ENCODE peak calls at places on chromosomes 12 and 14, in nine cellular contexts. R, N, Q, F, I, V, A, J and L are unnamed samples.

GRCh38 chr14:105864651-105865265 is 338.4 kb downstream of the TMEM121 start:
- DNase-seq in R (no peak), N (no peak), Q (peak; percentile 61), F (no peak), I (peak; percentile 48), V (no peak), A (no peak), J (no peak), L (no peak)

GRCh38 chr14:32258574-32258973 is 55.5 kb upstream of the RNU6-8 start:
- DNase-seq in R (no peak), N (no peak), Q (no peak), F (no peak), I (no peak), V (no peak), A (no peak), J (no peak), L (no peak)

GRCh38 chr12:46124132-46124847 is 133.9 kb upstream of the SCAF11 start:
- DNase-seq in R (peak; percentile 7), N (no peak), Q (peak; percentile 36), F (no peak), I (no peak), V (no peak), A (no peak), J (no peak), L (no peak)

GRCh38 chr12:108734200-108734906 is 3.0 kb upstream of the CORO1C start:
- DNase-seq in R (peak; percentile 97), N (no peak), Q (peak; percentile 95), F (no peak), I (no peak), V (peak; percentile 10), A (no peak), J (peak; percentile 73), L (peak; percentile 75)

GRCh38 chr12:14768823-14769405 is 34.4 kb downstream of the WBP11 start:
- DNase-seq in R (peak; percentile 44), N (no peak), Q (no peak), F (no peak), I (no peak), V (peak; percentile 7), A (no peak), J (no peak), L (no peak)

GRCh38 chr12:49296034-49296835 is 1.3 kb downstream of the PRPH start:
- DNase-seq in R (no peak), N (peak; percentile 46), Q (peak; percentile 90), F (no peak), I (peak; percentile 76), V (no peak), A (peak; percentile 37), J (no peak), L (peak; percentile 70)

GRCh38 chr14:37369446-37369845 is 171.7 kb downstream of the MIPOL1 start:
- DNase-seq in R (no peak), N (no peak), Q (no peak), F (no peak), I (no peak), V (no peak), A (no peak), J (no peak), L (no peak)

GRCh38 chr12:91551927-91552326 is 369.3 kb upstream of the DCN start:
- DNase-seq in R (no peak), N (no peak), Q (no peak), F (peak; percentile 8), I (no peak), V (no peak), A (no peak), J (no peak), L (no peak)

GRCh38 chr14:32244404-32244803 is 41.3 kb upstream of the RNU6-8 start:
- DNase-seq in R (no peak), N (no peak), Q (no peak), F (no peak), I (no peak), V (no peak), A (no peak), J (no peak), L (no peak)

GRCh38 chr14:101176535-101177205 is 273.1 kb upstream of the RTL1 start:
- DNase-seq in R (no peak), N (no peak), Q (peak; percentile 80), F (no peak), I (no peak), V (no peak), A (no peak), J (no peak), L (no peak)

GRCh38 chr14:99891900-99892299 is 98.7 kb downstream of the EML1 start:
- DNase-seq in R (peak; percentile 42), N (no peak), Q (no peak), F (no peak), I (no peak), V (no peak), A (no peak), J (no peak), L (no peak)

DNA sequence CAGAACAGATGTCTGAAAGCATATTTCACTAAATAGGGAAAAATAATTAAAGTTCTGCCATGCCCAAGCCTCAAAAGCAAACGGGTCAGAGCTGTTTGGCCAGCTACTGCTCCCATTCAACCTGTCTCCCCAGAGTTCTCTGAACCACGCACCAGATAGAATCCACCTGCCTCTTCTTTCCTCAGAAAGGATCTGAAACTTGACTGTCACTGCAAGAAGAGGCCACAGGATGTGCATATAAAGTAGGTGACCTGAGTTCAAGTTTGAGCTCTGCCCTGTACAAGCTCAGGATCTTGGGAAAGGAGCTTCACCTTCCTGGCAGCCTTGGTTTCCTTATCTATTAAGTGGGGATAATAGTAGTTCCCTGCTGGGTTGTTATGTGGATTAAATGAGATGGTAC is 91.8 kb downstream of the NUAK1 start:
- DNase-seq in R (no peak), N (no peak), Q (no peak), F (no peak), I (no peak), V (no peak), A (no peak), J (no peak), L (no peak)
- TF ChIP-seq CTCF in R (no peak), N (no peak), Q (no peak), F (no peak), I (no peak), V (no peak), A (no peak), J (no peak), L (no peak)

GRCh38 chr12:42737364-42737763 is 147.8 kb upstream of the PRICKLE1 start:
- DNase-seq in R (no peak), N (no peak), Q (no peak), F (no peak), I (no peak), V (no peak), A (no peak), J (no peak), L (no peak)

GRCh38 chr12:42735869-42736361 is 146.4 kb upstream of the PRICKLE1 start:
- DNase-seq in R (no peak), N (no peak), Q (no peak), F (peak; percentile 70), I (no peak), V (no peak), A (peak; percentile 55), J (no peak), L (no peak)

GRCh38 chr12:42732908-42733411 is 143.4 kb upstream of the PRICKLE1 start:
- DNase-seq in R (no peak), N (no peak), Q (no peak), F (no peak), I (no peak), V (no peak), A (no peak), J (no peak), L (no peak)

GRCh38 chr12:42730286-42730685 is 140.7 kb upstream of the PRICKLE1 start:
- DNase-seq in R (peak; percentile 39), N (no peak), Q (no peak), F (no peak), I (no peak), V (no peak), A (no peak), J (no peak), L (no peak)

GRCh38 chr12:42733911-42734310 is 144.4 kb upstream of the PRICKLE1 start:
- DNase-seq in R (no peak), N (no peak), Q (no peak), F (no peak), I (no peak), V (no peak), A (no peak), J (no peak), L (no peak)
- H3K27ac ChIP-seq in R (no peak overlapping the region), N (no peak overlapping the region), Q (no peak overlapping the region), F (no peak overlapping the region), I (no peak overlapping the region), V (no peak overlapping the region), A (no peak overlapping the region), J (no peak overlapping the region), L (no peak overlapping the region)

DNA sequence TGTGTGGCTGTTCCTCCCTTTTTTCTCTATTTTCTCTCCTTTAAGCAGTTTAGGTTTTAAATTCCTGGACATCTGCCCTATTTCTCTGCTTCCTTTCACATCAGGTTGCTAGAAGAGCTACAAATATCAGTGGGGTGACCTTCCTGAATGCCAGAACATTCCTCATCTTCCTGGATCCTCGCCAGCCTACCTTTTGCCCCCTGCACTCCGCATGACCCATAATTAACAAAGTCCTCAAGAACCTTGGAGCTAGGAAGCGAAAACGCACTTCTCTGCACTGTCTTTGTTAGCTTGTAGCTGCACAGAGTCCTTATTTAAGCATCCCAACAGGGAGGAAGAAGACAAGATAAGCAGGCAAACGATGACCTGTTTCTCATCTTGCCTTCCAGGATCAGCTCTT is 30.5 kb downstream of the VDR start:
- DNase-seq in R (no peak), N (no peak), Q (no peak), F (no peak), I (no peak), V (no peak), A (no peak), J (no peak), L (no peak)
- TF ChIP-seq CTCF in R (no peak), N (no peak), Q (no peak), F (no peak), I (no peak), V (no peak), A (no peak), J (no peak), L (no peak)

DNA sequence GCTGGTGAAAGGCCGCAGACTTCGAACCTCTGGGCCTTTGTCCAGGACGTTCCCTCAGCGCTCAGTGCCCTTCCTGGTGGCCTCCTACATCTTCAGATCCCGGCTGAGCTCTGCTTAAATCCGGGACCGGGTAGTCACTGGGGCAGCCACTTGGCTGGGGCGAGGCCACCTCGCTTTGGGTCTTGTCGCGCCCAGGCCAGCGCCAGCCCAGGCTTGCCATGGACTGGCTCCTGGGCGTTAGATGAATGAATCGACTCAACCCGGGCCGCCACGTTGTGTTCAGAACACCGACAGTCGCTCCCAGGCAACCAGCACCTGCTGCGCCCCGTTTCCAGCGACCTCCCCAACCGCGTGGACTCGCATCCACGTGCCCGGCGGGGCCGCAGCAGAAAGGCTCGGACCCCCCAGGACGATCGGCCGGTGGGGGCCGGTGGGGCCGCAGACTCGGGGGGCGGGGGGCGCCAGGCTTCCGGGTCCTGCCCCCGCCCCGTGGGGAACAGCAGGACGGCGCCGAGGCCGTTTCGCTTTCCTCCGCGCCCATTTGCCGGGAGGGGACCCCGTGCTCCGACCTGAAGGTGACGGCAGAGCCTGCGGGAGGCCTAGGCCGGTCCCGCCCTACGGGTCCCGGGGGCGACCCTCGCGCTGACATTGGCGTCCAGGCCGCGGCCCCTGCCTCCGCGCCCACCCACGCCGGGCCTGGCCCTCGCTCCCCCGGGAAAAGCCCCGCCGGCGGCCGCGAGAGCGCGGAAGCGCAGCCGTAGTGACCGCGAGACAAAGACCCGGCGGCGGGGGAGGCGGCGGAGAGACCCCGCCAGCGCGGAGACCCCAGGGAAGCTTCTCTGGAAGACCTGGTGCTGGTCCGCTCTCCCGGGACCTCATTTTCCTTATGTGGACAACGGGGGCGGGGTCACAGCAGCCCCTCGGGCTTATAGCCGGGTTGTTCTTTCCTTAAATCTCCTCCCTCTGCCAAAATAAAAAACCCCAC is 37.3 kb upstream of the RCOR1 start:
- DNase-seq in R (no peak), N (peak; percentile 46), Q (peak; percentile 90), F (no peak), I (peak; percentile 74), V (peak; percentile 13), A (peak; percentile 47), J (peak; percentile 29), L (no peak)
- H3K27ac ChIP-seq in R (peak overlapping the region; percentile 3), N (no peak overlapping the region), Q (no peak overlapping the region), F (peak overlapping the region; percentile 44), I (peak overlapping the region; percentile 83), V (peak overlapping the region; percentile 43), A (peak overlapping the region; percentile 41), J (peak overlapping the region; percentile 34), L (peak overlapping the region; percentile 92)